ENCODE peak calls at places on chromosome 15, in seven cellular contexts. K is stomach, O is tibial nerve, Z is HepG2, E is A549, S is ovary, L is GM12878. W is an unnamed sample.

GRCh38 chr15:29925227-29926082 is 103.2 kb upstream of the TJP1 start:
- DNase-seq in E (peak), S (peak), L (no peak), O (no peak), K (peak), Z (peak), W (no peak)

GRCh38 chr15:47188766-47189507 is 528.4 kb upstream of the SEMA6D start:
- DNase-seq in S (no peak), K (no peak), Z (no peak), O (no peak), L (no peak), E (no peak), W (no peak)

GRCh38 chr15:60396964-60397771 is 618 bp downstream of the ANXA2 start:
- DNase-seq in O (peak), L (peak), E (peak), Z (no peak), K (peak), S (peak), W (peak)

GRCh38 chr15:74543583-74543982 is 2.6 kb downstream of the ARID3B start:
- DNase-seq in E (no peak), K (no peak), L (no peak), Z (no peak), O (no peak), S (no peak), W (no peak)

GRCh38 chr15:67717776-67718175 is 107.5 kb upstream of the SKOR1 start:
- DNase-seq in K (no peak), Z (no peak), E (no peak), O (no peak), L (no peak), S (no peak), W (no peak)

GRCh38 chr15:97168704-97169475 is 791.6 kb upstream of the ARRDC4 start:
- DNase-seq in E (no peak), S (no peak), O (no peak), K (no peak), Z (no peak), L (no peak), W (no peak)

GRCh38 chr15:77915261-77915960 is 162.1 kb downstream of the TBC1D2B start:
- DNase-seq in O (peak), Z (no peak), E (no peak), L (no peak), K (no peak), S (no peak), W (peak)

GRCh38 chr15:62392411-62392810 is 227.3 kb upstream of the C2CD4B start:
- DNase-seq in L (no peak), Z (peak), E (no peak), O (no peak), K (no peak), S (peak), W (no peak)

GRCh38 chr15:67947254-67948039 is 106.7 kb upstream of the PIAS1 start:
- DNase-seq in K (no peak), O (no peak), L (no peak), S (no peak), E (no peak), Z (peak), W (no peak)

GRCh38 chr15:76996526-76997401 is 1.8 kb downstream of the PSTPIP1 start:
- DNase-seq in L (no peak), E (no peak), O (peak), Z (no peak), K (no peak), S (peak), W (no peak)

GRCh38 chr15:101242999-101243336 is 8.9 kb downstream of the CHSY1 start:
- DNase-seq in K (no peak), L (no peak), S (no peak), O (no peak), E (no peak), Z (no peak), W (no peak)

GRCh38 chr15:66323312-66323928 is 30.1 kb downstream of the DIS3L start:
- DNase-seq in O (no peak), Z (no peak), S (no peak), E (no peak), K (no peak), L (no peak), W (no peak)

GRCh38 chr15:70047386-70048195 is 50.1 kb downstream of the TLE3 start:
- DNase-seq in K (no peak), S (no peak), Z (no peak), L (no peak), O (no peak), E (no peak), W (peak)

GRCh38 chr15:25188551-25189101 is 233.8 kb downstream of the SNRPN start:
- DNase-seq in E (no peak), L (no peak), K (no peak), O (no peak), S (no peak), Z (no peak), W (no peak)

GRCh38 chr15:36370051-36370734 is 209.2 kb upstream of the CDIN1 start:
- DNase-seq in K (no peak), S (no peak), L (no peak), O (no peak), Z (no peak), E (no peak), W (no peak)

GRCh38 chr15:56353119-56353518 is 12.1 kb upstream of the TEX9 start:
- DNase-seq in K (no peak), S (no peak), E (no peak), L (no peak), O (no peak), Z (no peak), W (no peak)

GRCh38 chr15:74792227-74793016 is 10.5 kb downstream of the CSK start:
- DNase-seq in Z (no peak), S (no peak), L (no peak), O (no peak), E (no peak), K (no peak), W (no peak)

GRCh38 chr15:38555686-38556334 is 8.8 kb downstream of the RASGRP1 start:
- DNase-seq in Z (no peak), S (no peak), O (no peak), E (no peak), K (no peak), L (no peak), W (no peak)

GRCh38 chr15:85527907-85528306 is 147.5 kb downstream of the AKAP13 start:
- DNase-seq in S (no peak), O (no peak), E (no peak), L (no peak), K (no peak), Z (no peak), W (no peak)

GRCh38 chr15:89383635-89384604 is 49.3 kb upstream of the POLG start:
- DNase-seq in S (peak), K (no peak), L (no peak), E (no peak), Z (no peak), O (peak), W (no peak)

GRCh38 chr15:31598620-31599019 is 272.0 kb downstream of the KLF13 start:
- DNase-seq in Z (peak), S (no peak), E (no peak), K (no peak), O (no peak), L (no peak), W (no peak)

GRCh38 chr15:39596358-39597051 is 15.6 kb downstream of the THBS1 start:
- DNase-seq in E (no peak), K (no peak), S (no peak), O (no peak), L (no peak), Z (no peak), W (no peak)

GRCh38 chr15:100588638-100589242 is 13.2 kb downstream of the LINS1 start:
- DNase-seq in K (no peak), O (no peak), S (no peak), Z (no peak), L (no peak), E (no peak), W (no peak)

GRCh38 chr15:80870893-80871292 is 91.7 kb downstream of the CEMIP start:
- DNase-seq in E (no peak), K (no peak), L (no peak), Z (no peak), S (no peak), O (no peak), W (no peak)

GRCh38 chr15:80467311-80467714 is 63.1 kb downstream of the ARNT2 start:
- DNase-seq in E (no peak), L (no peak), Z (no peak), K (no peak), S (no peak), O (no peak), W (no peak)

GRCh38 chr15:31504462-31504839 is 177.8 kb downstream of the KLF13 start:
- DNase-seq in E (no peak), Z (no peak), S (no peak), O (no peak), K (no peak), L (no peak), W (no peak)

GRCh38 chr15:37245358-37245757 is 145.0 kb upstream of the MEIS2 start:
- DNase-seq in S (no peak), O (no peak), Z (no peak), E (no peak), K (no peak), L (no peak), W (no peak)

GRCh38 chr15:26766262-26766661 is 6.6 kb downstream of the GABRB3 start:
- DNase-seq in O (no peak), Z (no peak), K (no peak), L (no peak), S (no peak), E (no peak), W (no peak)

GRCh38 chr15:80876034-80876433 is 96.9 kb downstream of the CEMIP start:
- DNase-seq in E (no peak), K (no peak), Z (no peak), S (peak), O (no peak), L (no peak), W (no peak)

GRCh38 chr15:86263235-86263634 is 183.6 kb downstream of the AGBL1 start:
- DNase-seq in K (no peak), O (no peak), Z (no peak), L (no peak), S (no peak), E (no peak), W (no peak)

GRCh38 chr15:48962662-48963523 is 826 bp downstream of the SHC4 start:
- DNase-seq in K (no peak), L (no peak), S (peak), Z (no peak), O (no peak), E (no peak), W (no peak)

GRCh38 chr15:72521682-72522081 is 47.6 kb downstream of the ARIH1 start:
- DNase-seq in K (no peak), E (no peak), S (peak), O (no peak), Z (no peak), L (no peak), W (no peak)

GRCh38 chr15:57297163-57297593 is 79.1 kb upstream of the CGNL1 start:
- DNase-seq in Z (no peak), O (no peak), S (no peak), L (no peak), K (no peak), E (no peak), W (no peak)

GRCh38 chr15:42591238-42591936 is 16.0 kb downstream of the STARD9 start:
- DNase-seq in K (no peak), E (peak), S (no peak), O (no peak), Z (peak), L (no peak), W (no peak)

GRCh38 chr15:76006136-76006778 is 6.0 kb downstream of the NRG4 start:
- DNase-seq in K (no peak), E (no peak), L (no peak), S (no peak), Z (peak), O (no peak), W (no peak)

GRCh38 chr15:40893733-40894688 is at the start of gene VPS18:
- DNase-seq in O (peak), K (peak), L (peak), S (peak), E (peak), Z (peak), W (peak)
- TF ChIP-seq EP300 in O (peak), K (no peak), L (no peak), S (peak), E (no peak), Z (no peak), W (no peak)

GRCh38 chr15:34755419-34755773 is 598 bp upstream of the GJD2 start:
- DNase-seq in K (no peak), L (no peak), O (no peak), E (no peak), Z (no peak), S (no peak), W (no peak)
- H3K4me3 ChIP-seq in K (no peak), L (no peak), O (no peak), E (peak), Z (no peak), S (no peak), W (no peak)

GRCh38 chr15:71437919-71438318 is 322.6 kb downstream of the THSD4 start:
- DNase-seq in O (no peak), Z (no peak), L (no peak), E (no peak), K (no peak), S (no peak), W (no peak)
- TF ChIP-seq POLR2A in O (no peak), Z (no peak), L (no peak), E (no peak), K (no peak), S (no peak), W (no peak)

DNA sequence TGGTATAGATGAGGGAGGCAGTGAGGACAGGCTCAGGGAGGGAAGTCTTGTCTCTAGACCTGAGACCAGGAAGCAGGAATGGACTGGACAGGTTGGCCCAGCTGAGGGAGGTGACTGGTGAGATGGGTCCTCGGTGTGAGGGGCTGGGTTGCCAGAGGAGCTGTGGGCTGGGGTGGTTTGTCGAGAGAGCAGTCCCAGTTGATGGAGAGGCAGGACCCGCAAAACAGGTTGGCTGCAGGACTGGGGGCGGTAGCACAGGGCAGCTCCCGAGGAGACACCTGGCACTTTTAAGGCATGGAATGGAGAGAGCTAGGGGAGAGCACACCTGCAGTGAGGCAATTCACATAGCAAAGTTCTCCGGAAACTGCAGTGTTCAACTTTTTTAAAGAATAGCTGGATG is 14.7 kb downstream of the IGF1R start:
- DNase-seq in S (no peak), L (no peak), K (no peak), O (no peak), E (no peak), Z (no peak), W (no peak)
- TF ChIP-seq EP300 in S (no peak), L (no peak), K (no peak), O (no peak), E (no peak), Z (no peak), W (no peak)

GRCh38 chr15:51093865-51094605 is 671 bp downstream of the TNFAIP8L3 start:
- DNase-seq in E (peak), Z (peak), K (no peak), L (no peak), S (peak), O (peak), W (no peak)

GRCh38 chr15:51095681-51096331 is 1.1 kb upstream of the TNFAIP8L3 start:
- DNase-seq in L (no peak), K (no peak), S (no peak), E (no peak), O (no peak), Z (no peak), W (no peak)

GRCh38 chr15:51092480-51092879 is 2.2 kb downstream of the TNFAIP8L3 start:
- DNase-seq in E (no peak), Z (no peak), L (no peak), O (no peak), K (no peak), S (no peak), W (no peak)

GRCh38 chr15:51094606-51095569 is at the start of gene TNFAIP8L3:
- DNase-seq in Z (peak), K (no peak), O (no peak), S (peak), L (no peak), E (peak), W (no peak)

GRCh38 chr15:51093488-51093864 is 1.2 kb downstream of the TNFAIP8L3 start:
- DNase-seq in K (no peak), E (no peak), O (no peak), S (peak), Z (no peak), L (no peak), W (no peak)
- H3K4me3 ChIP-seq in K (peak), E (no peak), O (peak), S (peak), Z (no peak), L (no peak), W (peak)

GRCh38 chr15:53558384-53558783 is 201.1 kb downstream of the WDR72 start:
- DNase-seq in S (no peak), Z (no peak), L (no peak), K (no peak), O (no peak), E (no peak), W (no peak)
- TF ChIP-seq POLR2A in S (no peak), Z (no peak), L (no peak), K (no peak), O (no peak), E (no peak), W (no peak)

GRCh38 chr15:41116116-41116871 is at the start of gene INO80:
- DNase-seq in E (peak), S (peak), L (peak), Z (peak), O (peak), K (peak), W (peak)
- TF ChIP-seq EP300 in E (no peak), S (no peak), L (no peak), Z (peak), O (peak), K (no peak), W (no peak)

GRCh38 chr15:45181491-45182285 is 6.1 kb downstream of the SHF start:
- DNase-seq in K (no peak), S (no peak), Z (no peak), L (no peak), E (no peak), O (no peak), W (no peak)
- H3K4me3 ChIP-seq in K (no peak), S (no peak), Z (no peak), L (no peak), E (no peak), O (no peak), W (no peak)

GRCh38 chr15:65303687-65304392 is 637 bp upstream of the RNU5B-1 start:
- DNase-seq in O (no peak), L (no peak), K (peak), Z (peak), E (no peak), S (peak), W (no peak)
- TF ChIP-seq POLR2A in O (no peak), L (no peak), K (no peak), Z (no peak), E (no peak), S (no peak), W (no peak)

W was measured in suprapubic skin.